ENCODE peak calls at places on chromosomes 5 and 9, in five cellular contexts. E, A, P, G and T are unnamed samples.

GRCh38 chr5:149608936-149609502 is 27.7 kb downstream of the ARHGEF37 start:
- DNase-seq in E (no peak), A (no peak), P (no peak), G (no peak), T (no peak)

GRCh38 chr5:60334281-60334713 is 365.7 kb downstream of the DEPDC1B start:
- DNase-seq in E (no peak), A (no peak), P (peak; percentile 73), G (no peak), T (no peak)

GRCh38 chr5:84445049-84445685 is 60.5 kb upstream of the EDIL3 start:
- DNase-seq in E (no peak), A (no peak), P (no peak), G (no peak), T (no peak)

GRCh38 chr5:44538831-44539539 is 149.8 kb upstream of the FGF10 start:
- DNase-seq in E (no peak), A (no peak), P (no peak), G (no peak), T (no peak)

GRCh38 chr9:92385474-92385873 is 18.9 kb downstream of the OGN start:
- DNase-seq in E (no peak), A (no peak), P (no peak), G (no peak), T (no peak)

GRCh38 chr9:113973963-113974413 is 97.9 kb downstream of the ZNF618 start:
- DNase-seq in E (no peak), A (no peak), P (no peak), G (no peak), T (no peak)

GRCh38 chr9:85262333-85262732 is 479.4 kb downstream of the AGTPBP1 start:
- DNase-seq in E (no peak), A (no peak), P (no peak), G (no peak), T (no peak)

GRCh38 chr5:109996246-109996645 is 306.5 kb downstream of the MAN2A1 start:
- DNase-seq in E (no peak), A (no peak), P (peak; percentile 6), G (no peak), T (no peak)

GRCh38 chr9:120348951-120349429 is 231.0 kb downstream of the CDK5RAP2 start:
- DNase-seq in E (peak; percentile 45), A (peak; percentile 31), P (peak; percentile 63), G (peak; percentile 88), T (peak; percentile 33)

GRCh38 chr9:81410201-81410600 is 279.1 kb downstream of the TLE1 start:
- DNase-seq in E (no peak), A (peak; percentile 12), P (peak; percentile 67), G (no peak), T (no peak)

GRCh38 chr9:14793389-14793788 is 70.9 kb upstream of the CER1 start:
- DNase-seq in E (no peak), A (no peak), P (no peak), G (no peak), T (no peak)

GRCh38 chr9:14797442-14797841 is 74.9 kb upstream of the CER1 start:
- DNase-seq in E (no peak), A (no peak), P (peak; percentile 30), G (no peak), T (no peak)

GRCh38 chr9:14799030-14799429 is 76.5 kb upstream of the CER1 start:
- DNase-seq in E (no peak), A (no peak), P (no peak), G (no peak), T (no peak)
- H3K79me2 ChIP-seq in E (no peaks in the 10 kb centered on the region), A (no peaks in the 10 kb centered on the region), P (no peaks in the 10 kb centered on the region), G (no peaks in the 10 kb centered on the region), T (no peaks in the 10 kb centered on the region)

GRCh38 chr9:12424243-12424642 is 268.9 kb upstream of the TYRP1 start:
- DNase-seq in E (no peak), A (no peak), P (no peak), G (no peak), T (no peak)

DNA sequence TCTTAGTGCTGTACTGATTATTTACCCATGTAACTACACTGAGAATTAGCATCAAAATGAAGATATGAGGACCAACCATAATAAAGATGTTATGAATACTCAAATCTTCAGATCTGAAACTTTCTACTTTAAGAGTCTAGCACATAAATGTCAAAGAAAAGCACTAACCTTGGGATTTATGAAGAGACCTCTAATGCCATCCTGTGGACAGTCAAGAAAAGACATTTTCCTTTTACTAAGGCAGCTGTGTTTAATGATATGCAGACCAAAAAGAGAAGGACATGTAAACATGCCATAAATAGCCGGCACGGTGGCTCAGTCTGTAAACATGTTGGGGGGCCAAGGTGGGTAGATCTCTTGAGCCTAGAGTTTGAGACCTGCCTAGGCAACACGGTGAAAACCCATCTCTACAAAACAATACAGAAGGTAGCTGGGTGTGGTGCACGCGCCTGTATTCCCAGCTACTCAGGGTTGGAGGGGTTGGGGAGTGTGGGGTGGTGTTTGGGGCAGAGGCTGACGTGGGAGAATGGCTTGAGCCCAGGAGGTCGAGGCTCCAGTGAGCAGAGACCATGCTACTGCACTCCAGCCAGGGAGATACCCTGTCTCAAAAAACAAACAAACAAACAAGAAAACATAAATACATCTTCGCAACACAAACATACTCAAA is 266.9 kb upstream of the TYRP1 start:
- DNase-seq in E (no peak), A (no peak), P (peak; percentile 5), G (peak; percentile 68), T (no peak)
- TF ChIP-seq CTCF in E (peak; percentile 34), A (no peak), P (no peak), G (peak; percentile 66), T (no peak)

GRCh38 chr5:58458851-58459275 is 1.0 kb downstream of the PLK2 start:
- DNase-seq in E (no peak), A (peak; percentile 55), P (peak; percentile 22), G (peak; percentile 12), T (no peak)
- H3K79me2 ChIP-seq in E (no peaks in the 10 kb centered on the region), A (peaks cover 57% of the 10 kb centered on the region), P (peaks cover 31% of the 10 kb centered on the region), G (peaks cover 9% of the 10 kb centered on the region), T (no peaks in the 10 kb centered on the region)

GRCh38 chr5:133962801-133963476 is 5.5 kb downstream of the C5orf15 start:
- DNase-seq in E (no peak), A (no peak), P (peak; percentile 60), G (no peak), T (no peak)

GRCh38 chr5:133959643-133960042 is 8.8 kb downstream of the C5orf15 start:
- DNase-seq in E (no peak), A (no peak), P (no peak), G (no peak), T (no peak)

GRCh38 chr5:133966090-133966489 is 2.3 kb downstream of the C5orf15 start:
- DNase-seq in E (no peak), A (no peak), P (no peak), G (no peak), T (no peak)

GRCh38 chr5:133963493-133964128 is 4.8 kb downstream of the C5orf15 start:
- DNase-seq in E (no peak), A (no peak), P (no peak), G (no peak), T (no peak)

GRCh38 chr5:133962131-133962530 is 6.3 kb downstream of the C5orf15 start:
- DNase-seq in E (no peak), A (no peak), P (peak; percentile 38), G (no peak), T (no peak)
- TF ChIP-seq CTCF in E (no peak), A (no peak), P (no peak), G (no peak), T (no peak)

GRCh38 chr5:57458443-57458842 is 24.2 kb downstream of the ACTBL2 start:
- DNase-seq in E (no peak), A (no peak), P (no peak), G (no peak), T (no peak)
- H3K79me2 ChIP-seq in E (no peaks in the 10 kb centered on the region), A (no peaks in the 10 kb centered on the region), P (no peaks in the 10 kb centered on the region), G (no peaks in the 10 kb centered on the region), T (no peaks in the 10 kb centered on the region)

DNA sequence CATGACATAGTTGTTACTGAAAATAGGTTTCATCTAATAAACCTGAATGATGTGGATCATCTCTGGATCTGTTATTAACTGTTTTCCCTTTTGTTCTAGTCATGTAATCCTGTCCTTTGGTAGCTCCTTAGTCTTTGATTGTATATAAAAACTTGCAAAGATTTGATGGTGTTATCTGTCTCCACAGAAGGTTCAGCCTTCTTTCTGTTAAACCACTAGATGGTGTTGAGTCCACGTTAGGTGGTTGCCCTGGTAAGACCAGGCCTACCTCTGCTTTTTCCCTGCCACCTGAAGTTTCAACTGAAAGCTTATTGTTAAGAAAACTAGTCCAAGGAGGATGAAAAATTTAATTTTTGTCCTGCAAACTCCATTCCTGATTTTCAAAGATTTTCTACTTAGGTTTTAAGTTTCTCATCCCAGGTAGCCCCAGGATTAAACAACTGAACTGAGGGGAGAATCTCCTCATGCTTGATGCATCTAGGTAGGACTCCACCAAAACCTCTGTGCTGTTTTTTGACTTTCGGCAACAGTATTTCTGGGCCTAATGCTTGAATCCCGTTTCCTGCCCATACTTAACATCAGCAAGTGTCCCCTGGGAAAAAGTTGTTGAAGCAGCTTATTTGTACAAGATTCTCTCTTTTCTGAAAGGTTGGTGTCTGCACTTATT is 68.5 kb downstream of the RICTOR start:
- DNase-seq in E (peak; percentile 11), A (no peak), P (peak; percentile 31), G (peak; percentile 51), T (no peak)
- TF ChIP-seq CTCF in E (peak; percentile 64), A (peak; percentile 12), P (no peak), G (peak; percentile 50), T (peak; percentile 18)

DNA sequence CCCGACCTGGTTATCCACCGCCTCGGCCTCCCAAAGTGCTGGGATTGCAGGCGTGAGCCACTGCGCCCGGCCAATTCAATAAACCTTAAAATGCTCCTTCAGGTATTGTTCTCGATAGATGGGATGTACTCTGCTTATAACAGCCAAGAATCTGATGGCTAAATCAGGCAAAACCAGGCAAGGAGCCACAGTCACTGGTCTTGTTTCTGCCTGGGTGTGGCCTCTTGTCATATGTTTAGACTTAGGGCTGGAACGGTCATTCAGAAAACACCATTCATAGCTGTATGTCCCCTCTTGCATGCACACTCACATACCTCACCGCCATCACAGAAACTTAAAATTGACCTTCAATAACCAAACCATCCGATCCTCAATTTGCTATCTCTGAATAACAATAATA is 7.7 kb downstream of the FAM219A start:
- DNase-seq in E (no peak), A (no peak), P (no peak), G (no peak), T (no peak)
- H3K79me2 ChIP-seq in E (no peaks in the 10 kb centered on the region), A (peaks cover 4% of the 10 kb centered on the region), P (no peaks in the 10 kb centered on the region), G (peaks cover 16% of the 10 kb centered on the region), T (peaks cover 23% of the 10 kb centered on the region)

DNA sequence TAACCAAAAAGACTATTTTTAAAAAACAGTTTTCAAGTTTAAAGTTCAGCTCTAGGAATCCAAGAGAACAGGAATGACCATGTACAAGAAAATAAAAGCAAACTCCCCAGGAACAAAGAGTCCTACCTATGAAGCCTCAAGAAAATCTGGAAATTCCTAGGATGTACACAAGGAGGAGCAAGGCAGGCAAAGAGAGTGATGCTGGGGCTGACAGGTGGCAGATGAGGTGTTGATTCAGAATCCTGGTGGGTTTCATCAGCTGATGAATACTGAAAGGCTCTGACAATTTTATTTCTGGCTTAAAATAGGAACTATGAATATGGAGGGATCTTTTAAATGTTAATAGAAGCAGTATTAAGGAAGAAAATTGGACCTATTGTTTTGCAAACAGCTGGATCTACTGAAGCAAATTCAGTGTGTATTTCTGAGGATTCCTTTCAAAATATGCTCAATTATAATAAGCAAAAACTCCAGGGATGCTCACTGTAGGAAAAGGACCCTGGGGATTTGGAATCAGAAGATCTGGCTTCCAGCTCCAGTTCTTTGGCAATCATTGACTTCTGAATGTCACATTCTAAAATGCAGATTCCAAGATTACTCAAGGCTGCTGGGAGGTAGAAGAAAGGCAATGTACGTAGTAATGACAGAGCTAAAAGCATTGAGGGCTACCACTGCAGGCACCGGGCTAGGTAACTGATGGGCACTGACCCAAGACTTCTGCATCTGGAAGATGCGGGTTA is 28.0 kb upstream of the SH3RF2 start:
- DNase-seq in E (no peak), A (peak; percentile 18), P (no peak), G (peak; percentile 62), T (no peak)
- TF ChIP-seq CTCF in E (no peak), A (peak; percentile 65), P (no peak), G (peak; percentile 55), T (no peak)

GRCh38 chr5:34700078-34700452 is 43.9 kb downstream of the RAI14 start:
- DNase-seq in E (no peak), A (no peak), P (no peak), G (no peak), T (no peak)
- H3K79me2 ChIP-seq in E (no peaks in the 10 kb centered on the region), A (peaks cover 20% of the 10 kb centered on the region), P (peaks cover 77% of the 10 kb centered on the region), G (peaks cover 85% of the 10 kb centered on the region), T (no peaks in the 10 kb centered on the region)